ENCODE peak calls at places on chromosomes 12 and 14, in five cellular contexts. One of them, this sample, is unnamed.

GRCh38 chr14:70448633-70449032 is 3.3 kb upstream of the ADAM21 start:
- DNase-seq in body of pancreas: no peak
- DNase-seq in stimulated activated CD4-positive, alpha-beta T cell treated with anti-CD3 and anti-CD28 coated beads, Interleukin-4, amount 100 ng/mL, for 1 hour: no peak
- DNase-seq in WERI-Rb-1: no peak
- DNase-seq in activated CD8-positive, alpha-beta memory T cell treated with anti-CD3 and anti-CD28 coated beads for 4 hours: no peak
- DNase-seq in this sample: no peak

GRCh38 chr12:32158525-32158924 is 51.9 kb downstream of the BICD1 start:
- DNase-seq in body of pancreas: no peak
- DNase-seq in stimulated activated CD4-positive, alpha-beta T cell treated with anti-CD3 and anti-CD28 coated beads, Interleukin-4, amount 100 ng/mL, for 1 hour: no peak
- DNase-seq in WERI-Rb-1: no peak
- DNase-seq in activated CD8-positive, alpha-beta memory T cell treated with anti-CD3 and anti-CD28 coated beads for 4 hours: no peak
- DNase-seq in this sample: no peak

GRCh38 chr14:90610641-90611040 is 205.6 kb downstream of the TTC7B start:
- DNase-seq in body of pancreas: no peak
- DNase-seq in stimulated activated CD4-positive, alpha-beta T cell treated with anti-CD3 and anti-CD28 coated beads, Interleukin-4, amount 100 ng/mL, for 1 hour: no peak
- DNase-seq in WERI-Rb-1: no peak
- DNase-seq in activated CD8-positive, alpha-beta memory T cell treated with anti-CD3 and anti-CD28 coated beads for 4 hours: no peak
- DNase-seq in this sample: no peak

GRCh38 chr14:76861574-76862255 is 35.5 kb downstream of the LRRC74A start:
- DNase-seq in body of pancreas: no peak
- DNase-seq in stimulated activated CD4-positive, alpha-beta T cell treated with anti-CD3 and anti-CD28 coated beads, Interleukin-4, amount 100 ng/mL, for 1 hour: no peak
- DNase-seq in WERI-Rb-1: no peak
- DNase-seq in activated CD8-positive, alpha-beta memory T cell treated with anti-CD3 and anti-CD28 coated beads for 4 hours: no peak
- DNase-seq in this sample: no peak

GRCh38 chr14:103140316-103141109 is 17.3 kb downstream of the TNFAIP2 start:
- DNase-seq in body of pancreas: no peak
- DNase-seq in stimulated activated CD4-positive, alpha-beta T cell treated with anti-CD3 and anti-CD28 coated beads, Interleukin-4, amount 100 ng/mL, for 1 hour: no peak
- DNase-seq in WERI-Rb-1: no peak
- DNase-seq in activated CD8-positive, alpha-beta memory T cell treated with anti-CD3 and anti-CD28 coated beads for 4 hours: no peak
- DNase-seq in this sample: no peak

GRCh38 chr14:54120260-54120659 is 163.6 kb upstream of the BMP4 start:
- DNase-seq in body of pancreas: no peak
- DNase-seq in stimulated activated CD4-positive, alpha-beta T cell treated with anti-CD3 and anti-CD28 coated beads, Interleukin-4, amount 100 ng/mL, for 1 hour: no peak
- DNase-seq in WERI-Rb-1: no peak
- DNase-seq in activated CD8-positive, alpha-beta memory T cell treated with anti-CD3 and anti-CD28 coated beads for 4 hours: no peak
- DNase-seq in this sample: no peak

GRCh38 chr14:85250369-85250768 is 279.6 kb upstream of the FLRT2 start:
- DNase-seq in body of pancreas: no peak
- DNase-seq in stimulated activated CD4-positive, alpha-beta T cell treated with anti-CD3 and anti-CD28 coated beads, Interleukin-4, amount 100 ng/mL, for 1 hour: no peak
- DNase-seq in WERI-Rb-1: peak
- DNase-seq in activated CD8-positive, alpha-beta memory T cell treated with anti-CD3 and anti-CD28 coated beads for 4 hours: no peak
- DNase-seq in this sample: no peak

GRCh38 chr12:7304456-7304855 is 584 bp downstream of the ACSM4 start:
- DNase-seq in body of pancreas: no peak
- DNase-seq in stimulated activated CD4-positive, alpha-beta T cell treated with anti-CD3 and anti-CD28 coated beads, Interleukin-4, amount 100 ng/mL, for 1 hour: no peak
- DNase-seq in WERI-Rb-1: no peak
- DNase-seq in activated CD8-positive, alpha-beta memory T cell treated with anti-CD3 and anti-CD28 coated beads for 4 hours: no peak
- DNase-seq in this sample: no peak

GRCh38 chr12:131765961-131766360 is 55.1 kb downstream of the SFSWAP start:
- DNase-seq in body of pancreas: no peak
- DNase-seq in stimulated activated CD4-positive, alpha-beta T cell treated with anti-CD3 and anti-CD28 coated beads, Interleukin-4, amount 100 ng/mL, for 1 hour: no peak
- DNase-seq in WERI-Rb-1: no peak
- DNase-seq in activated CD8-positive, alpha-beta memory T cell treated with anti-CD3 and anti-CD28 coated beads for 4 hours: no peak
- DNase-seq in this sample: no peak

GRCh38 chr12:102376251-102376747 is 104.1 kb downstream of the IGF1 start:
- DNase-seq in body of pancreas: no peak
- DNase-seq in stimulated activated CD4-positive, alpha-beta T cell treated with anti-CD3 and anti-CD28 coated beads, Interleukin-4, amount 100 ng/mL, for 1 hour: no peak
- DNase-seq in WERI-Rb-1: no peak
- DNase-seq in activated CD8-positive, alpha-beta memory T cell treated with anti-CD3 and anti-CD28 coated beads for 4 hours: no peak
- DNase-seq in this sample: no peak

GRCh38 chr12:105352940-105353635 is 22.6 kb downstream of the C12orf75 start:
- DNase-seq in body of pancreas: peak
- DNase-seq in stimulated activated CD4-positive, alpha-beta T cell treated with anti-CD3 and anti-CD28 coated beads, Interleukin-4, amount 100 ng/mL, for 1 hour: no peak
- DNase-seq in WERI-Rb-1: no peak
- DNase-seq in activated CD8-positive, alpha-beta memory T cell treated with anti-CD3 and anti-CD28 coated beads for 4 hours: no peak
- DNase-seq in this sample: no peak

GRCh38 chr14:88477513-88478250 is 77.1 kb downstream of the PTPN21 start:
- DNase-seq in body of pancreas: no peak
- DNase-seq in stimulated activated CD4-positive, alpha-beta T cell treated with anti-CD3 and anti-CD28 coated beads, Interleukin-4, amount 100 ng/mL, for 1 hour: no peak
- DNase-seq in WERI-Rb-1: no peak
- DNase-seq in activated CD8-positive, alpha-beta memory T cell treated with anti-CD3 and anti-CD28 coated beads for 4 hours: no peak
- DNase-seq in this sample: no peak

GRCh38 chr12:111488271-111488670 is 82.5 kb downstream of the SH2B3 start:
- DNase-seq in body of pancreas: no peak
- DNase-seq in stimulated activated CD4-positive, alpha-beta T cell treated with anti-CD3 and anti-CD28 coated beads, Interleukin-4, amount 100 ng/mL, for 1 hour: no peak
- DNase-seq in WERI-Rb-1: peak
- DNase-seq in activated CD8-positive, alpha-beta memory T cell treated with anti-CD3 and anti-CD28 coated beads for 4 hours: no peak
- DNase-seq in this sample: no peak